ENCODE peak calls at places on chromosomes 4 and X, in ten cellular contexts. N is GM04504; K is AG09309; E is stimulated activated CD4-positive, alpha-beta T cell treated with anti-CD3 and anti-CD28 coated beads, Interleukin-12 subunit alpha, Interleukin-12 subunit beta, amount 100 ng/mL, for 48 hours; Z is pons; W is CD4-positive, CD25-positive, alpha-beta regulatory T cell; Y is IMR-90; I is RPMI7951; V is fibroblast of pulmonary artery; Q is GM03348. J is an unnamed sample.

GRCh38 chr4:25258980-25259578 is 25.2 kb downstream of the PI4K2B start:
- DNase-seq in N (peak; percentile 8), K (no peak), E (no peak), Z (no peak), W (no peak), Y (peak; percentile 61), I (peak; percentile 53), V (peak; percentile 37), Q (peak; percentile 55), J (peak; percentile 23)

GRCh38 chr4:11635336-11635735 is 206.6 kb upstream of the HS3ST1 start:
- DNase-seq in N (no peak), K (peak; percentile 16), E (no peak), Z (no peak), W (no peak), Y (peak; percentile 86), I (peak; percentile 18), V (peak; percentile 81), Q (no peak), J (no peak)

GRCh38 chrX:68822641-68823410 is 6.0 kb upstream of the EFNB1 start:
- DNase-seq in N (no peak), K (no peak), E (no peak), Z (peak; percentile 17), W (peak; percentile 27), Y (peak; percentile 47), I (peak; percentile 65), V (peak; percentile 72), Q (peak; percentile 54), J (no peak)

GRCh38 chrX:7647826-7648225 is 195.1 kb upstream of the VCX start:
- DNase-seq in N (no peak), K (no peak), E (no peak), Z (no peak), W (no peak), Y (no peak), I (no peak), V (no peak), Q (no peak), J (no peak)

GRCh38 chr4:172899861-172900260 is 268.8 kb upstream of the GALNT7 start:
- DNase-seq in N (no peak), K (no peak), E (no peak), Z (no peak), W (no peak), Y (no peak), I (no peak), V (no peak), Q (no peak), J (no peak)

GRCh38 chrX:48688531-48689142 is 5.0 kb downstream of the WAS start:
- DNase-seq in N (no peak), K (no peak), E (no peak), Z (no peak), W (no peak), Y (no peak), I (no peak), V (no peak), Q (no peak), J (no peak)

GRCh38 chr4:183118585-183118984 is 19.5 kb downstream of the WWC2 start:
- DNase-seq in N (peak; percentile 87), K (peak; percentile 70), E (no peak), Z (no peak), W (no peak), Y (peak; percentile 87), I (peak; percentile 72), V (peak; percentile 83), Q (peak; percentile 88), J (peak; percentile 89)

GRCh38 chr4:181821039-181822004 is 421.9 kb upstream of the TENM3 start:
- DNase-seq in N (no peak), K (peak; percentile 11), E (no peak), Z (no peak), W (no peak), Y (peak; percentile 77), I (peak; percentile 44), V (no peak), Q (peak; percentile 47), J (peak; percentile 15)

GRCh38 chrX:148794350-148794749 is 293.9 kb downstream of the AFF2 start:
- DNase-seq in N (no peak), K (no peak), E (no peak), Z (no peak), W (no peak), Y (no peak), I (no peak), V (no peak), Q (no peak), J (no peak)

GRCh38 chr4:63296773-63297172 is 1112.5 kb downstream of the TECRL start:
- DNase-seq in N (no peak), K (no peak), E (no peak), Z (no peak), W (no peak), Y (no peak), I (no peak), V (no peak), Q (no peak), J (no peak)

GRCh38 chr4:74005528-74005927 is 7.1 kb upstream of the CXCL5 start:
- DNase-seq in N (no peak), K (no peak), E (no peak), Z (no peak), W (no peak), Y (no peak), I (no peak), V (peak; percentile 25), Q (no peak), J (no peak)

GRCh38 chrX:77085372-77085771 is 361.8 kb upstream of the FGF16 start:
- DNase-seq in N (no peak), K (no peak), E (no peak), Z (no peak), W (no peak), Y (no peak), I (no peak), V (no peak), Q (no peak), J (no peak)

GRCh38 chrX:108122748-108123147 is 31.2 kb downstream of the ATG4A start:
- DNase-seq in N (peak; percentile 8), K (peak; percentile 1), E (no peak), Z (no peak), W (peak; percentile 4), Y (peak; percentile 17), I (peak; percentile 47), V (peak; percentile 35), Q (peak; percentile 11), J (no peak)

GRCh38 chrX:132651411-132652086 is 162.7 kb upstream of the MBNL3 start:
- DNase-seq in N (peak; percentile 39), K (peak; percentile 38), E (no peak), Z (no peak), W (no peak), Y (peak; percentile 2), I (no peak), V (no peak), Q (peak; percentile 13), J (no peak)

GRCh38 chr4:124202106-124202505 is 510.4 kb downstream of the ANKRD50 start:
- DNase-seq in N (no peak), K (no peak), E (no peak), Z (no peak), W (no peak), Y (peak; percentile 50), I (no peak), V (peak; percentile 69), Q (peak; percentile 22), J (no peak)